ENCODE peak calls at places on chromosomes 5 and 9, in eight cellular contexts. K is dorsolateral prefrontal cortex; R is uterus; I is upper lobe of right lung; W is OCI-LY7; F is aorta; Y is lower lobe of right lung; Q is CD8-positive, alpha-beta memory T cell. P is an unnamed sample.

GRCh38 chr5:40483316-40483715 is 196.4 kb upstream of the PTGER4 start:
- DNase-seq in K (no peak), F (no peak), Q (no peak), I (no peak), Y (no peak), W (no peak), R (no peak), P (no peak)

GRCh38 chr5:122310886-122311285 is 1.2 kb upstream of the SNCAIP start:
- DNase-seq in Q (no peak), I (no peak), K (no peak), W (no peak), Y (no peak), R (peak), F (peak), P (no peak)

GRCh38 chr5:175696139-175696854 is 38.4 kb downstream of the HRH2 start:
- DNase-seq in Y (peak), R (peak), K (no peak), I (peak), Q (peak), W (peak), F (peak), P (peak)

GRCh38 chr5:147050172-147050571 is 171.6 kb upstream of the PPP2R2B start:
- DNase-seq in Y (no peak), Q (no peak), W (no peak), K (no peak), F (no peak), I (no peak), R (no peak), P (no peak)

GRCh38 chr9:92614763-92615441 is 55.0 kb downstream of the IPPK start:
- DNase-seq in R (no peak), W (no peak), F (peak), I (no peak), K (no peak), Y (no peak), Q (no peak), P (no peak)

GRCh38 chr5:92544567-92544966 is 1036.5 kb downstream of the NR2F1-AS1 start:
- DNase-seq in I (no peak), F (no peak), R (no peak), W (no peak), K (no peak), Y (no peak), Q (no peak), P (no peak)

GRCh38 chr5:139446956-139447779 is 7.8 kb upstream of the DNAJC18 start:
- DNase-seq in R (no peak), Y (no peak), Q (no peak), I (no peak), W (no peak), K (no peak), F (no peak), P (no peak)

GRCh38 chr9:19967567-19968459 is 179.0 kb upstream of the SLC24A2 start:
- DNase-seq in R (no peak), W (peak), I (no peak), Q (no peak), K (no peak), F (no peak), Y (no peak), P (no peak)

GRCh38 chr5:36373527-36374086 is 71.9 kb upstream of the RANBP3L start:
- DNase-seq in F (peak), K (peak), Y (peak), W (no peak), R (peak), Q (no peak), I (peak), P (no peak)

GRCh38 chr5:173155912-173156311 is 11.6 kb downstream of the BNIP1 start:
- DNase-seq in Q (no peak), F (no peak), K (peak), W (no peak), I (no peak), Y (no peak), R (no peak), P (no peak)

GRCh38 chr9:68627104-68627503 is 77.9 kb upstream of the PIP5K1B start:
- DNase-seq in R (no peak), Y (no peak), Q (no peak), K (no peak), W (no peak), I (no peak), F (no peak), P (no peak)

GRCh38 chr5:3996871-3997410 is 401.3 kb downstream of the IRX1 start:
- DNase-seq in K (no peak), W (no peak), Y (no peak), R (no peak), I (no peak), F (no peak), Q (no peak), P (no peak)

GRCh38 chr9:78032599-78033457 is 1.2 kb upstream of the GNAQ start:
- DNase-seq in K (no peak), I (no peak), F (no peak), W (no peak), Q (no peak), Y (no peak), R (no peak), P (no peak)

GRCh38 chr9:78033870-78034269 is 2.3 kb upstream of the GNAQ start:
- DNase-seq in F (no peak), Y (no peak), K (no peak), Q (no peak), I (no peak), R (no peak), W (no peak), P (no peak)

GRCh38 chr9:78038620-78039300 is 7.1 kb upstream of the GNAQ start:
- DNase-seq in I (no peak), K (no peak), R (no peak), Q (no peak), Y (no peak), W (no peak), F (no peak), P (no peak)

GRCh38 chr9:78031826-78032598 is 401 bp upstream of the GNAQ start:
- DNase-seq in F (peak), Q (peak), W (no peak), K (peak), I (peak), Y (peak), R (peak), P (peak)

DNA sequence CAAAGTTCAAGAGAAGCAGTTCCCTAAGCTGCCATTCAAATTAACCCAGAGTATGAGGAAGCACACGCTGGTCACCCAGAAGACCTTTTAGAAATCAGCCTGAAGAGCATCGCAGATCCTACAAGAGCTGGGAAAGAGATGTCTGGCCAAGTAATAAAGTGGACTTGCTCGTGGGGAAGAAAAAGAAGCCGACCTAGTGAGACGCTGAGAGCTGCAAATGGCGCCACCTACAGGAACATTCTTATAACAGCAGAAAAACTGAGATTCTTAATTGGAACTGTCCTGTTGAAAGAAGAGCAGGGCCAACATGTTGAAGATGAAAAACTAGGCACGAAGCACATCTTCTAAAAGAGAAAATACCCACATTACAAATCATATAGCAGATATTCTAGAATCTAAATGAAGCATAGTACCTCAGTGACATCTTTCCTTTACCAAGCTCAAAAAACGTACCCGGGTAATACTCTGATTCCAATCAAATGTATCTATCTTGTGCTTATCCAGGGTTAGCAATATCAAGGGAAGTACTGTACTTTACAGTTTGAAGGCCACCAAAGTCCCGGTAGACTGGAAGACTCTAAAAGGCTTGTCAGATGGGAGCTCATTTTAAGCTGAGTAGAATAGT is 3.9 kb upstream of the GNAQ start:
- DNase-seq in I (no peak), K (peak), F (peak), Y (no peak), R (peak), W (peak), Q (no peak), P (peak)
- H3K27ac ChIP-seq in I (peak), K (peak), F (peak), Y (no peak), R (peak), W (no peak), Q (no peak), P (peak)

GRCh38 chr5:98656106-98656795 is 117.2 kb upstream of the RGMB start:
- DNase-seq in K (peak), R (no peak), Q (no peak), Y (no peak), W (no peak), F (no peak), I (no peak), P (no peak)
- H3K27ac ChIP-seq in K (no peak), R (no peak), Q (no peak), Y (no peak), W (no peak), F (no peak), I (no peak), P (no peak)

GRCh38 chr9:124390812-124391658 is 24.2 kb downstream of the PSMB7 start:
- DNase-seq in Q (no peak), I (no peak), Y (no peak), K (no peak), F (no peak), W (no peak), R (no peak), P (no peak)
- H3K27ac ChIP-seq in Q (no peak), I (no peak), Y (no peak), K (no peak), F (no peak), W (no peak), R (no peak), P (no peak)

DNA sequence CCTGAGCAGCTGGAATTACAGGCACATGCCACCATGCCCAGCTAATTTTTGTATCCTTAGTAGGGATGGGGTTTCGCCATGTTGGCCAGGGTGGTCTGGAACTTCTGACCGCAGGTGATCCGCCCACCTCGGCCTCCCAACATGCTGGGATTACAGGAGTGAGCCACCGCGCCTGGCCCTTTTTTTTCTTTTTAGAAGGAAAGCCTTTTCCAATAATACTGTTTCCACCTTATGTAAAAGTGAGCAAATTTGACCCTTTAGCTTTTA is 23.7 kb upstream of the F2R start:
- DNase-seq in Q (no peak), R (no peak), I (no peak), W (no peak), F (no peak), Y (no peak), K (no peak), P (no peak)
- H3K27ac ChIP-seq in Q (no peak), R (no peak), I (no peak), W (no peak), F (no peak), Y (peak), K (no peak), P (no peak)

GRCh38 chr9:127873886-127874285 is 3.6 kb downstream of the AK1 start:
- DNase-seq in I (peak), F (peak), R (peak), Y (peak), K (peak), W (no peak), Q (no peak), P (peak)

GRCh38 chr9:127872492-127873222 is 4.8 kb downstream of the AK1 start:
- DNase-seq in Q (no peak), F (no peak), R (no peak), K (no peak), I (peak), W (no peak), Y (no peak), P (no peak)

GRCh38 chr9:127871531-127871930 is 5.9 kb downstream of the AK1 start:
- DNase-seq in F (no peak), Y (no peak), Q (no peak), I (peak), R (no peak), W (no peak), K (no peak), P (no peak)

GRCh38 chr9:127874301-127875216 is 2.9 kb downstream of the AK1 start:
- DNase-seq in Q (no peak), F (no peak), R (peak), I (no peak), K (no peak), Y (no peak), W (no peak), P (no peak)

GRCh38 chr9:127873223-127873691 is 4.2 kb downstream of the AK1 start:
- DNase-seq in K (no peak), Y (no peak), I (no peak), Q (no peak), R (no peak), W (no peak), F (no peak), P (peak)
- H3K27ac ChIP-seq in K (no peak), Y (no peak), I (no peak), Q (no peak), R (no peak), W (no peak), F (no peak), P (no peak)

DNA sequence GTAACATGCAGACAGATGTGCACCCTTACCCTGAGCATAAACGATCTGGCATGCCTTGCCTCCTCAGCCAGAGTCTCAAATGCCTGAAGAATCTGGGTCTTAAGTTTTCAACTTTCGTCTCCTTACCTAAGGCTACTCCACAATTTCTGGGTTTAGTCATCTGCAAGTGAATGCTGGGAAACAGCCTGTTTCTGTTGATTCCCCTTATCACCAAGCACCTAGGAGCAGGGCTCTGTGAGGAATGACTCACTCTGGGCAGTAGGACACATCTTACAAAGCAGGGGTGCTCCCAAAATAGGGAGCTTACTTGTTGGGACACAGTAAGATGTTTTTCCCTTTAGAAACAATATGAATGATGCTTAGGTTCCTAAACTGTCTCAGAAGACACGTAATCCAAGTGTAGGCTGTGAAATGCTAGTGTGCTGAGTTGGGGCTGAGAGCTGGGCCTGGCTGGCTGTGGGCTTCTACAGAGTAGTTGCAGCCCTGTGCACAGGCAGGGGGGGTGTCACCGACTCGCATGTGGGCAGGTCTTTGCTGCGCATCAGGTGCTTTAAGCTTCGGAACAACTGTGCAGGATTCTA is 58.0 kb downstream of the DAP start:
- DNase-seq in R (no peak), I (no peak), Y (no peak), W (no peak), K (peak), Q (no peak), F (no peak), P (no peak)
- H3K27ac ChIP-seq in R (peak), I (no peak), Y (no peak), W (no peak), K (no peak), Q (peak), F (no peak), P (no peak)

P was measured in substantia nigra.